ENCODE peak calls at places on chromosomes 3 and 15, in five cellular contexts. V is activated T-helper 1 cell treated with anti-CD3 and anti-CD28 coated beads, Interleukin-2, amount 50 U/mL, for 16 hours; D is ELR; G is endothelial cell; C is H54. L is an unnamed sample.

GRCh38 chr15:80978685-80979084 is 10.9 kb downstream of the MESD start:
- DNase-seq in V (no peak), D (peak), G (no peak), C (no peak), L (peak)

GRCh38 chr15:84669726-84670125 is 11.7 kb upstream of the NMB start:
- DNase-seq in V (no peak), D (peak), G (no peak), C (no peak), L (peak)

GRCh38 chr3:23743141-23743784 is 62.5 kb upstream of the UBE2E1 start:
- DNase-seq in V (no peak), D (no peak), G (peak), C (no peak), L (no peak)

GRCh38 chr15:88655103-88655553 is 16.3 kb downstream of the ISG20 start:
- DNase-seq in V (no peak), D (no peak), G (no peak), C (no peak), L (no peak)

GRCh38 chr3:71111784-71112440 is 471.6 kb downstream of the FOXP1 start:
- DNase-seq in V (no peak), D (peak), G (no peak), C (no peak), L (peak)

GRCh38 chr3:40550168-40550567 is 25.4 kb downstream of the ZNF621 start:
- DNase-seq in V (no peak), D (no peak), G (no peak), C (no peak), L (no peak)

GRCh38 chr3:15465876-15466585 is 38.6 kb downstream of the EAF1 start:
- DNase-seq in V (no peak), D (no peak), G (no peak), C (no peak), L (no peak)

GRCh38 chr15:57551717-57552677 is 39.7 kb upstream of the MYZAP start:
- DNase-seq in V (no peak), D (peak), G (peak), C (peak), L (peak)

GRCh38 chr3:53158700-53159414 is 2.2 kb upstream of the PRKCD start:
- DNase-seq in V (no peak), D (no peak), G (no peak), C (no peak), L (no peak)

GRCh38 chr15:65829150-65829764 is 37.2 kb upstream of the DENND4A start:
- DNase-seq in V (no peak), D (peak), G (no peak), C (no peak), L (peak)

GRCh38 chr3:189001559-189001958 is 170.2 kb upstream of the TPRG1 start:
- DNase-seq in V (no peak), D (peak), G (no peak), C (peak), L (peak)